ENCODE peak calls at places on chromosomes 12 and 14, in ten cellular contexts. Z is HCT116, W is HFF-Myc, O is GM23338, D is right cardiac atrium, B is choroid plexus epithelial cell, V is GM06990, P is brain microvascular endothelial cell, R is breast epithelium, U is prostate gland. A is an unnamed sample.
A peak's percentile ranks its signal among the peaks of the same experiment; 100 is the strongest.

GRCh38 chr12:108852674-108853073 is 4.7 kb downstream of the SSH1 start:
- DNase-seq in Z (no peak), W (no peak), O (no peak), D (no peak), B (no peak), V (no peak), P (no peak), R (no peak), U (no peak), A (no peak)

GRCh38 chr12:49050507-49051372 is 9.9 kb downstream of the KMT2D start:
- DNase-seq in Z (no peak), W (no peak), O (no peak), D (no peak), B (no peak), V (no peak), P (no peak), R (no peak), U (no peak), A (no peak)

GRCh38 chr12:40105265-40105514 is 691 bp downstream of the SLC2A13 start:
- DNase-seq in Z (no peak), W (no peak), O (no peak), D (no peak), B (peak; percentile 31), V (no peak), P (peak; percentile 0), R (peak; percentile 52), U (peak; percentile 21), A (peak; percentile 45)

GRCh38 chr14:36238666-36239363 is 62.3 kb upstream of the PTCSC3 start:
- DNase-seq in Z (no peak), W (peak; percentile 51), O (no peak), D (no peak), B (peak; percentile 35), V (no peak), P (peak; percentile 60), R (no peak), U (no peak), A (peak; percentile 79)

GRCh38 chr12:49019435-49020317 is 1.1 kb upstream of the PRKAG1 start:
- DNase-seq in Z (no peak), W (no peak), O (peak; percentile 78), D (no peak), B (peak; percentile 54), V (no peak), P (peak; percentile 40), R (no peak), U (no peak), A (peak; percentile 37)

GRCh38 chr14:55000381-55000780 is 26.5 kb downstream of the WDHD1 start:
- DNase-seq in Z (no peak), W (no peak), O (no peak), D (no peak), B (peak; percentile 87), V (no peak), P (peak; percentile 11), R (no peak), U (no peak), A (no peak)

GRCh38 chr12:92570056-92570753 is 132.6 kb upstream of the PLEKHG7 start:
- DNase-seq in Z (peak; percentile 75), W (peak; percentile 79), O (peak; percentile 87), D (no peak), B (peak; percentile 92), V (peak; percentile 70), P (peak; percentile 87), R (no peak), U (peak; percentile 79), A (peak; percentile 20)

GRCh38 chr12:96193725-96194571 is at the start of gene ELK3:
- DNase-seq in Z (no peak), W (no peak), O (peak; percentile 67), D (peak; percentile 77), B (peak; percentile 79), V (peak; percentile 73), P (peak; percentile 69), R (no peak), U (peak; percentile 46), A (peak; percentile 68)

GRCh38 chr12:63900922-63901793 is 56.7 kb downstream of the SRGAP1 start:
- DNase-seq in Z (no peak), W (no peak), O (no peak), D (no peak), B (no peak), V (no peak), P (no peak), R (no peak), U (no peak), A (no peak)

GRCh38 chr12:63899396-63899795 is 54.9 kb downstream of the SRGAP1 start:
- DNase-seq in Z (no peak), W (no peak), O (no peak), D (no peak), B (no peak), V (no peak), P (no peak), R (no peak), U (no peak), A (peak; percentile 62)

GRCh38 chr12:63897931-63898330 is 53.4 kb downstream of the SRGAP1 start:
- DNase-seq in Z (no peak), W (no peak), O (peak; percentile 8), D (no peak), B (peak; percentile 70), V (no peak), P (peak; percentile 49), R (no peak), U (no peak), A (no peak)

GRCh38 chr12:63895841-63896240 is 51.3 kb downstream of the SRGAP1 start:
- DNase-seq in Z (no peak), W (no peak), O (no peak), D (no peak), B (no peak), V (no peak), P (no peak), R (no peak), U (no peak), A (no peak)

GRCh38 chr12:63898764-63899337 is 54.4 kb downstream of the SRGAP1 start:
- DNase-seq in Z (no peak), W (no peak), O (no peak), D (no peak), B (no peak), V (no peak), P (no peak), R (no peak), U (no peak), A (no peak)
- H3K4me3 ChIP-seq in Z (no peak overlapping the region), W (no peak overlapping the region), O (no peak overlapping the region), D (no peak overlapping the region), B (no peak overlapping the region), V (no peak overlapping the region), P (no peak overlapping the region), R (no peak overlapping the region), U (no peak overlapping the region), A (no peak overlapping the region)

GRCh38 chr14:73237219-73237785 is at the start of gene PAPLN:
- DNase-seq in Z (peak; percentile 8), W (no peak), O (peak; percentile 65), D (no peak), B (peak; percentile 48), V (no peak), P (no peak), R (peak; percentile 76), U (no peak), A (no peak)
- H3K4me3 ChIP-seq in Z (peak within 1 kb of the TSS; percentile 75), W (peak within 1 kb of the TSS; percentile 20), O (peak within 1 kb of the TSS; percentile 69), D (peak within 1 kb of the TSS; percentile 63), B (peak within 1 kb of the TSS; percentile 83), V (peak within 1 kb of the TSS; percentile 36), P (peak within 1 kb of the TSS; percentile 49), R (peak within 1 kb of the TSS; percentile 67), U (peak within 1 kb of the TSS; percentile 34), A (peak within 1 kb of the TSS; percentile 10)

DNA sequence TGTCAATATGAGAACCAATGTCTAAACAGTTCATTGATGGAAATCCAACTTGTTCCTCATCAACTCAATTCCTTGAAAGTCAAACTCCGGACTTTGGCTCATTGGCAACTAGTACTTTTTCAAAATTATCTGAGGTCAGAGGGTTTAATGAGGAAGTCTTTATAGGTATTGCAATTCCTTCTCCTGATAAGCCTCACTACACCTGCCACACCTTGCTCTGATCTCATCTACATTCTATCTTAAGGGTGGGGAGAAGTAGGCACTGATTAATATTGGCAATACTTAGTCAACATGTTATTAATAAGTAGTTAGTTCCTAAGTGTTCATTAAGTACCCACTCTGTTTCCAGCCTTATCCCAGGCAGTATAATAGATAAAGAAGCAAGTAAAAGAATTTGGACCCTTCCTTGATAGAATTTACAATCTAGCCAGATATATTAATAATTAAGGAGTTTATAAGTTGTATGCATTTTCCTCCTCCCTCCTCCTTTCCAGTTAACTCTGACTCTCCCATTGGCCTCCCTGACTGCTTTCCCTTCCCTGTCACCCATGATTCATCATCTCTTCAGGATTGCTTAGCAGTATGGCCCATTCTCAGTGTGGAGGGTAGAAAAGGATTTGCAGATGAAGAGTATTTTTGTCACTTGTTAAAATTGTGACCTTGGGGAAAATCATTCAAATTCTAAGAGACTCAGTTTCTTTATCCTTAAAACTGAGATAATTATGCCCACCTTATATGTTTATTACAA is 231.0 kb upstream of the ATP2B1 start:
- DNase-seq in Z (no peak), W (no peak), O (no peak), D (no peak), B (no peak), V (no peak), P (no peak), R (no peak), U (no peak), A (no peak)
- H3K4me3 ChIP-seq in Z (no peak overlapping the region), W (no peak overlapping the region), O (no peak overlapping the region), D (no peak overlapping the region), B (no peak overlapping the region), V (no peak overlapping the region), P (no peak overlapping the region), R (no peak overlapping the region), U (no peak overlapping the region), A (no peak overlapping the region)

GRCh38 chr14:101774814-101775213 is 13.3 kb downstream of the PPP2R5C start:
- DNase-seq in Z (no peak), W (no peak), O (no peak), D (no peak), B (no peak), V (no peak), P (no peak), R (no peak), U (no peak), A (no peak)

GRCh38 chr14:101773378-101773777 is 11.9 kb downstream of the PPP2R5C start:
- DNase-seq in Z (no peak), W (no peak), O (no peak), D (no peak), B (no peak), V (no peak), P (no peak), R (no peak), U (no peak), A (no peak)

GRCh38 chr14:101774006-101774755 is 12.7 kb downstream of the PPP2R5C start:
- DNase-seq in Z (no peak), W (no peak), O (no peak), D (no peak), B (no peak), V (no peak), P (no peak), R (no peak), U (no peak), A (no peak)

GRCh38 chr14:101776315-101776714 is 14.8 kb downstream of the PPP2R5C start:
- DNase-seq in Z (no peak), W (no peak), O (no peak), D (no peak), B (no peak), V (no peak), P (no peak), R (no peak), U (no peak), A (no peak)

DNA sequence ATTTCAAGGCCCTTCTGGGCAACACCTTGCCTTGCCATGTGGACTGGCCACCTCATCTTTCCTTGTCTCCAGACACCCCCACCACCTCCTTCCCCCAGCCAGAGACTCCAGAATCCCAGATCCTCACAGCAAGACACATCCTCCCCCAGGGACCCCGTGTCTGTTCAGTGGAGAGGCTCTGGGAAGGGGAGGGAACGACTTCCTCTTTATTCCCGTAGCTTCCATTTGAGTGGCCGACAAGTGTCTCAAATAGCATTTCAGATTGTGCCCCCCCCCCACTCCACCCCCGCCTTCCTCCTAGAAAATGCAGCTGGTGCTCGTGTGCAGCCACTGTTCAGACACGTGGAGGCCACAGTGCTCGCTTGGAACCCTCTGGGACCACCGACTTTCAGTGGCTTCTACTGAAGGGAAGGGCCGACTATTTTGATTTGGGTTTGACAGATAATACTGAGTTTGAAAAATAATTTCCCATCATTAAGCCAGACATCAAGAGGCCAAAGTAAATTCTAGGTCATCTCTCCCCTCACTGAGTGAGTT is 14.3 kb downstream of the PPP2R5C start:
- DNase-seq in Z (no peak), W (no peak), O (no peak), D (no peak), B (no peak), V (no peak), P (no peak), R (no peak), U (no peak), A (no peak)
- H3K4me3 ChIP-seq in Z (no peak overlapping the region), W (no peak overlapping the region), O (no peak overlapping the region), D (no peak overlapping the region), B (no peak overlapping the region), V (no peak overlapping the region), P (no peak overlapping the region), R (no peak overlapping the region), U (no peak overlapping the region), A (no peak overlapping the region)